ENCODE peak calls at places on chromosome 6, in nine cellular contexts. B is breast epithelium, P is Panc1, A is sigmoid colon, Z is GM12892, R is HCT116, U is GM12878, Q is HL-60, W is GM23338. N is an unnamed sample.

GRCh38 chr6:145891126-145891525 is 73.0 kb downstream of the SHPRH start:
- DNase-seq in W (no peak), Z (no peak), B (no peak), U (no peak), A (no peak), R (no peak), P (no peak), Q (no peak), N (no peak)

GRCh38 chr6:15400572-15401004 is 154.7 kb downstream of the JARID2 start:
- DNase-seq in U (no peak), P (no peak), B (no peak), Q (peak; percentile 78), W (peak; percentile 64), R (no peak), Z (no peak), A (peak; percentile 81), N (no peak)

GRCh38 chr6:146871613-146872465 is 273.1 kb downstream of the ADGB start:
- DNase-seq in Q (no peak), R (no peak), W (no peak), P (no peak), Z (no peak), B (no peak), A (no peak), U (no peak), N (no peak)

GRCh38 chr6:90860822-90861601 is 274.1 kb upstream of the MAP3K7 start:
- DNase-seq in P (no peak), Z (no peak), B (no peak), A (no peak), W (no peak), Q (no peak), R (no peak), U (no peak), N (no peak)

GRCh38 chr6:110462884-110463481 is 13.4 kb downstream of the SLC22A16 start:
- DNase-seq in R (no peak), U (no peak), Q (no peak), P (no peak), W (no peak), Z (no peak), B (no peak), A (no peak), N (no peak)

GRCh38 chr6:147192278-147192911 is 11.8 kb upstream of the STXBP5 start:
- DNase-seq in R (no peak), Z (no peak), W (no peak), Q (no peak), B (no peak), A (no peak), U (no peak), P (no peak), N (no peak)

GRCh38 chr6:128422871-128423270 is 97.5 kb downstream of the PTPRK start:
- DNase-seq in P (no peak), W (no peak), R (no peak), A (no peak), U (no peak), B (no peak), Z (no peak), Q (no peak), N (no peak)

GRCh38 chr6:142373268-142374089 is 71.7 kb downstream of the ADGRG6 start:
- DNase-seq in Z (no peak), P (no peak), B (no peak), Q (no peak), U (no peak), A (no peak), R (no peak), W (no peak), N (no peak)

GRCh38 chr6:18425218-18425617 is 38.1 kb downstream of the RNF144B start:
- DNase-seq in Z (no peak), R (no peak), W (no peak), A (no peak), B (no peak), P (no peak), U (no peak), Q (no peak), N (no peak)

GRCh38 chr6:113442040-113442439 is 415.1 kb upstream of the MARCKS start:
- DNase-seq in Q (no peak), W (no peak), A (no peak), B (no peak), U (no peak), Z (no peak), P (no peak), R (no peak), N (no peak)

GRCh38 chr6:79841577-79842381 is 105.6 kb downstream of the ELOVL4 start:
- DNase-seq in U (no peak), B (no peak), W (peak; percentile 15), P (no peak), Z (no peak), Q (peak; percentile 2), A (no peak), R (no peak), N (no peak)

GRCh38 chr6:30770164-30770563 is 25.8 kb upstream of the IER3 start:
- DNase-seq in B (no peak), W (no peak), U (no peak), Z (no peak), A (no peak), R (no peak), P (no peak), Q (no peak), N (no peak)

GRCh38 chr6:17768388-17768787 is 61.7 kb upstream of the NUP153 start:
- DNase-seq in B (no peak), A (no peak), Z (no peak), R (no peak), U (no peak), Q (peak; percentile 14), W (peak; percentile 43), P (no peak), N (no peak)

GRCh38 chr6:154515808-154516207 is 5.3 kb upstream of the CNKSR3 start:
- DNase-seq in W (no peak), A (no peak), P (no peak), Q (no peak), R (no peak), Z (no peak), U (no peak), B (no peak), N (no peak)

GRCh38 chr6:154514481-154514880 is 4.0 kb upstream of the CNKSR3 start:
- DNase-seq in Q (no peak), Z (no peak), W (no peak), R (no peak), A (no peak), U (no peak), P (no peak), B (no peak), N (no peak)

GRCh38 chr6:154518386-154518785 is 7.9 kb upstream of the CNKSR3 start:
- DNase-seq in A (no peak), U (no peak), P (no peak), Q (no peak), R (no peak), W (no peak), Z (no peak), B (no peak), N (no peak)

GRCh38 chr6:154513601-154514320 is 3.3 kb upstream of the CNKSR3 start:
- DNase-seq in A (no peak), W (no peak), Z (no peak), B (no peak), R (no peak), P (no peak), Q (no peak), U (no peak), N (no peak)

DNA sequence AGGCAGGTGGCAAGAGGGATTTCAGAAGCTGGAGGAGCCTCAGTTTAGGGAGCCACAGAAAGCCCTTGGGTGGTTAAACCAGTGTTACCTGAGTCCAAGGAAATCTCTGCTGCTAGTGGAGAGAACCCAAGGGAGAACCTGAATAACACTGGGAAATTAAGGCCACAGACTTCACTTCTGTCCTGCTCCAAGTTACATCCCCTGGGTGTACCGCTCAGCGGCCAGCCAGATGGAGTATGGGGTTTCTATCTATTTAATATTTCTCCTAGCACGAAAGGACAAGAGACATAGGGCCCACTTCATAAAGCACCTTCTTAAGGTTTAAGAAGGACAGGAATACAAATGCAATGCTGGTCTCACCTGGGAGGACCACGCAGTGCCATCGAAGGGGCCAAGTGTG is 5.8 kb upstream of the CNKSR3 start:
- DNase-seq in W (no peak), B (no peak), P (no peak), R (no peak), Q (no peak), Z (no peak), U (no peak), A (no peak), N (no peak)
- TF ChIP-seq POLR2AphosphoS5 in W (no peak), B (no peak), P (no peak), R (no peak), Q (no peak), Z (no peak), U (no peak), A (no peak), N (no peak)

DNA sequence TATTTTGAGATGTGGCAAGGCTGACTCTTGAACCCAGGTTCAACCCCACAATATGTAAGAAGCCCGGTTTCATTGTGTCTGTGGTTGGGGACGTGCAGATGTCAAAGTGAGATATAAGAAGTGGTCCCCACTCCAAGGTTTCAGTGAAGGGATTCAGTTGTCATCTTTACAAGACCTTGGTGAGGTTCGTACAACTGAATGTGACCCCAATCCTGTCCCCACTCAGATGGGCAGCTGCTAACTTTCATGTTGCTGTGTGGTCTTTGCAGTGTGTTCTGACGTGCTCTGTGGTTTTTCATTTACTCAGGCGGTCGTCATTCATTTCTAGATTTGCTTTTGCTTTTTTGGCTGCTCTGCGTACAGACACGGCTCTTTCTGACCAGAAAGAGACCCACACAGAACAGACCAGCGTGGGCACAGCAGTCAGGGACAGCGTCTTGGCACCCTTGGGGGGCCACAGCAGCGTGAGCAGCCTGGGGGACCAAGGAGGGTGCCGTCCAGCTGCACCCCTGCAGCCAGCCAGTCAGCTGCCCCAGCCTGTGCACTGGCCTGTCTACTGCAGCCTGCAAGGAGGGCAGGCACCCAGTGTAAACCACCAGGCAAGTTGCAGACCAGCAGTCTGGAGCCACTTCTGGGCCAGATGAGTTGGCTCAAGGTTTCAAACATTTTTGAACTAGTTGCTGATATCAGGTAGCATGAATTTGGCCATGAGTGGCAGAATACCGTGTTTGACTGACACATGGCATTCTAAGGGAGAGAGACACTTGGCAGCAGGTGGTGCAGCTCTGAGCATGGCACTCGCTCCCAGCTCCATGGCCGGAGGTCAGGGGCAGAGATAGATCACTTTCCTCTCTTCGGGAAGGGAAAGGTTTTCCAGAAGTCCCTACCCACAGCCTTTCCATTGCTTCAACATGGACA is 49.4 kb upstream of the IRF4 start:
- DNase-seq in Z (no peak), W (no peak), R (no peak), A (no peak), B (no peak), Q (no peak), P (no peak), U (peak; percentile 92), N (no peak)
- TF ChIP-seq POLR2AphosphoS5 in Z (no peak), W (no peak), R (no peak), A (no peak), B (no peak), Q (no peak), P (no peak), U (peak; percentile 55), N (no peak)

DNA sequence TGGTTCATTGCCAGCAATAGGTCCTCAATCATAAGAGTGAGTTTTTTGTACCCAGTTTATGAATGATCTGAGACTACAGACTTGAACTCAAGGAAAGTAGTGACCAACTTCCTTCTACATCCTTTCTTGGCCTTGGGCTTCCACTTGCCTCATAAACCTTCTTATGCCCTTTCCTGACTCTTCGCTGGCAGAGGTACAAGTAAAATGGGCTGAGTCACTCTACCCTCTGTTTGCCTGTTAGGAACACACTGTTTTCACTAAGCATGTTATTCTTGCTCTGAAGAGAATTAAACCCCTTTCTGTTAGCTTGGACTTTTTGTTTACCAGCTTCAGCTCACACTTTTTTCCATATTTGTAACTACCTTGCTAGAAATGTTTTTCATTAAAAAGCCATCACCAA is 74.4 kb downstream of the PKHD1 start:
- DNase-seq in P (no peak), U (no peak), R (no peak), Q (no peak), Z (no peak), W (no peak), B (no peak), A (peak; percentile 83), N (peak; percentile 35)
- TF ChIP-seq POLR2AphosphoS5 in P (no peak), U (no peak), R (no peak), Q (no peak), Z (no peak), W (no peak), B (no peak), A (peak; percentile 71), N (peak; percentile 50)

GRCh38 chr6:159540152-159540551 is 152.9 kb downstream of the SOD2 start:
- DNase-seq in R (peak; percentile 43), Q (no peak), P (no peak), A (no peak), Z (no peak), B (no peak), U (no peak), W (peak; percentile 85), N (no peak)
- TF ChIP-seq POLR2AphosphoS5 in R (no peak), Q (no peak), P (no peak), A (no peak), Z (no peak), B (no peak), U (no peak), W (no peak), N (no peak)

N was measured in stomach.